ENCODE peak calls at places on chromosomes 16 and 17, in nine cellular contexts. G is activated naive CD8-positive, alpha-beta T cell treated with anti-CD3 and anti-CD28 coated beads for 36 hours; I is AG04449; A is EL; H is MCF 10A; J is HEK293T; F is right cardiac atrium; B is RCC 7860; V is cardiac muscle cell. D is an unnamed sample.

GRCh38 chr16:17465460-17465859 is 5.3 kb downstream of the XYLT1 start:
- DNase-seq in V (no peak), I (no peak), J (no peak), F (no peak), G (no peak), B (no peak), H (no peak), A (no peak), D (no peak)

GRCh38 chr17:83055911-83056582 is 23.4 kb upstream of the METRNL start:
- DNase-seq in A (peak), B (peak), V (no peak), F (peak), I (peak), G (no peak), H (peak), J (no peak), D (peak)

GRCh38 chr17:79160980-79161621 is 86.5 kb downstream of the ENGASE start:
- DNase-seq in G (peak), B (no peak), F (no peak), A (peak), H (no peak), J (no peak), V (no peak), I (no peak), D (no peak)

GRCh38 chr16:70476272-70477020 is 22.1 kb downstream of the FCSK start:
- DNase-seq in H (peak), F (no peak), V (no peak), B (peak), G (peak), J (no peak), A (peak), I (peak), D (peak)

GRCh38 chr17:58289869-58290268 is 9.1 kb upstream of the MPO start:
- DNase-seq in I (no peak), H (peak), F (no peak), J (no peak), V (no peak), G (no peak), B (no peak), A (no peak), D (no peak)

GRCh38 chr16:69707920-69708683 is 18.3 kb downstream of the NQO1 start:
- DNase-seq in G (no peak), F (no peak), A (no peak), B (no peak), J (no peak), H (no peak), V (no peak), I (no peak), D (no peak)

GRCh38 chr17:9370464-9370863 is 205.2 kb downstream of the STX8 start:
- DNase-seq in B (peak), G (no peak), H (no peak), A (peak), I (no peak), J (no peak), V (no peak), F (no peak), D (no peak)

GRCh38 chr16:2968738-2969544 is at the start of gene PAQR4:
- DNase-seq in V (peak), J (peak), I (no peak), B (peak), G (peak), A (peak), H (peak), F (peak), D (peak)

GRCh38 chr16:89191033-89191900 is 9.1 kb downstream of the SLC22A31 start:
- DNase-seq in I (no peak), H (no peak), V (no peak), G (peak), F (peak), J (no peak), A (no peak), B (no peak), D (peak)

GRCh38 chr16:15502041-15502725 is 67.8 kb downstream of the BMERB1 start:
- DNase-seq in H (peak), I (peak), G (no peak), F (no peak), B (peak), V (no peak), A (peak), J (peak), D (no peak)

GRCh38 chr16:69618721-69619120 is 53.0 kb downstream of the NFAT5 start:
- DNase-seq in I (no peak), F (no peak), B (no peak), G (no peak), H (no peak), V (no peak), A (no peak), J (no peak), D (no peak)

GRCh38 chr16:79451196-79451816 is 149.2 kb downstream of the MAF start:
- DNase-seq in G (no peak), F (no peak), I (no peak), H (no peak), V (no peak), B (no peak), A (no peak), J (no peak), D (no peak)

GRCh38 chr17:55167024-55167721 is 97.6 kb upstream of the HLF start:
- DNase-seq in V (no peak), A (no peak), B (no peak), F (no peak), J (no peak), G (no peak), I (no peak), H (no peak), D (no peak)

GRCh38 chr17:37642706-37643105 is 540 bp downstream of the DDX52 start:
- DNase-seq in I (no peak), G (no peak), B (no peak), A (peak), H (peak), F (no peak), J (no peak), V (peak), D (no peak)

GRCh38 chr16:49620158-49620867 is 235.6 kb downstream of the ZNF423 start:
- DNase-seq in F (peak), B (no peak), H (peak), J (no peak), A (peak), V (peak), I (peak), G (no peak), D (peak)

GRCh38 chr17:41655611-41656111 is 31.3 kb upstream of the KRT17 start:
- DNase-seq in A (no peak), V (peak), G (no peak), J (no peak), F (no peak), B (no peak), I (no peak), H (peak), D (peak)

GRCh38 chr17:27376637-27377547 is 79.4 kb upstream of the KSR1 start:
- DNase-seq in B (no peak), A (peak), H (peak), I (no peak), V (no peak), J (no peak), F (no peak), G (no peak), D (no peak)

GRCh38 chr16:4319454-4319853 is 3.6 kb downstream of the GLIS2 start:
- DNase-seq in J (no peak), A (no peak), I (no peak), G (peak), B (no peak), F (peak), H (no peak), V (no peak), D (peak)

GRCh38 chr17:78365561-78366108 is 5.8 kb upstream of the SOCS3 start:
- DNase-seq in F (peak), B (no peak), J (no peak), V (peak), A (no peak), I (no peak), H (no peak), G (no peak), D (peak)

GRCh38 chr17:10177921-10178788 is 20.3 kb downstream of the GAS7 start:
- DNase-seq in J (no peak), F (no peak), G (no peak), V (no peak), A (peak), I (peak), H (no peak), B (no peak), D (no peak)

GRCh38 chr17:19244357-19244756 is 7.2 kb downstream of the EPN2 start:
- DNase-seq in J (no peak), F (no peak), B (no peak), H (no peak), A (no peak), V (no peak), G (no peak), I (no peak), D (no peak)

GRCh38 chr17:72466199-72466598 is 345.4 kb downstream of the SOX9 start:
- DNase-seq in G (no peak), A (peak), F (no peak), J (no peak), V (no peak), H (peak), B (peak), I (no peak), D (peak)

GRCh38 chr17:31830971-31831755 is 27.9 kb downstream of the COPRS start:
- DNase-seq in F (peak), A (peak), I (no peak), H (no peak), G (no peak), B (no peak), J (no peak), V (no peak), D (no peak)

GRCh38 chr17:8865385-8865784 is 2.1 kb downstream of the PIK3R6 start:
- DNase-seq in I (no peak), G (no peak), A (no peak), H (no peak), J (no peak), V (no peak), F (no peak), B (no peak), D (no peak)

GRCh38 chr17:78514521-78514920 is 62.7 kb downstream of the DNAH17 start:
- DNase-seq in B (no peak), J (no peak), V (no peak), H (no peak), A (no peak), G (no peak), F (peak), I (no peak), D (peak)

GRCh38 chr17:676060-676745 is 38.4 kb downstream of the VPS53 start:
- DNase-seq in G (no peak), H (no peak), B (no peak), I (no peak), V (peak), A (no peak), J (no peak), F (no peak), D (no peak)

GRCh38 chr16:17563340-17563739 is 92.6 kb upstream of the XYLT1 start:
- DNase-seq in A (no peak), H (no peak), V (no peak), B (no peak), I (no peak), F (no peak), J (no peak), G (no peak), D (no peak)

GRCh38 chr17:59010026-59010425 is 96.7 kb downstream of the TRIM37 start:
- DNase-seq in A (no peak), I (no peak), G (no peak), V (peak), F (no peak), B (no peak), H (no peak), J (no peak), D (no peak)

GRCh38 chr16:30777591-30778297 is 9.3 kb downstream of the ZNF629 start:
- DNase-seq in A (no peak), I (no peak), H (no peak), F (no peak), J (no peak), G (no peak), B (no peak), V (no peak), D (no peak)

GRCh38 chr17:46109603-46110189 is 83.5 kb downstream of the KANSL1 start:
- DNase-seq in H (no peak), F (no peak), A (no peak), J (no peak), G (no peak), V (no peak), I (no peak), B (no peak), D (no peak)

GRCh38 chr17:8994319-8994718 is 27.0 kb upstream of the NTN1 start:
- DNase-seq in V (peak), F (peak), B (peak), J (peak), A (peak), H (peak), G (peak), I (no peak), D (peak)

GRCh38 chr17:3951420-3951819 is 12.8 kb downstream of the ATP2A3 start:
- DNase-seq in V (no peak), J (no peak), I (no peak), B (no peak), G (no peak), A (no peak), H (no peak), F (no peak), D (peak)

D was measured in kidney.